ENCODE peak calls at places on chromosomes 1 and 21, in five cellular contexts. J is GM20000; N is colonic mucosa; A is stomach; Y is CD8-positive, alpha-beta T cell. W is an unnamed sample.

GRCh38 chr1:118998171-118998570 is 10.0 kb upstream of the TBX15 start:
- DNase-seq in J (no peak), N (no peak), A (no peak), Y (no peak), W (no peak)

GRCh38 chr1:111448482-111448917 is 556 bp downstream of the WDR77 start:
- DNase-seq in J (peak), N (peak), A (no peak), Y (no peak), W (peak)

GRCh38 chr1:21261551-21262281 is 28.5 kb downstream of the ECE1 start:
- DNase-seq in J (no peak), N (peak), A (peak), Y (no peak), W (peak)

GRCh38 chr1:32998997-32999396 is 34.4 kb upstream of the RNF19B start:
- DNase-seq in J (no peak), N (no peak), A (no peak), Y (no peak), W (no peak)

GRCh38 chr1:162391790-162392563 is 10.4 kb downstream of the C1orf226 start:
- DNase-seq in J (peak), N (no peak), A (no peak), Y (no peak), W (peak)

GRCh38 chr1:157069596-157069995 is 24.1 kb upstream of the ARHGEF11 start:
- DNase-seq in J (no peak), N (no peak), A (no peak), Y (no peak), W (no peak)

GRCh38 chr1:42479621-42480020 is 16.5 kb downstream of the CCDC30 start:
- DNase-seq in J (no peak), N (no peak), A (no peak), Y (no peak), W (no peak)

GRCh38 chr1:1068077-1068373 is 6.1 kb downstream of the RNF223 start:
- DNase-seq in J (no peak), N (no peak), A (no peak), Y (no peak), W (no peak)

GRCh38 chr1:204180133-204180532 is 14.0 kb upstream of the REN start:
- DNase-seq in J (no peak), N (no peak), A (no peak), Y (no peak), W (no peak)

GRCh38 chr1:119554188-119554587 is 47.2 kb downstream of the HSD3B1 start:
- DNase-seq in J (no peak), N (peak), A (peak), Y (no peak), W (no peak)

GRCh38 chr1:58515794-58516401 is 30.6 kb downstream of the OMA1 start:
- DNase-seq in J (peak), N (peak), A (peak), Y (peak), W (peak)

GRCh38 chr1:217535601-217536377 is 95.1 kb downstream of the GPATCH2 start:
- DNase-seq in J (no peak), N (no peak), A (no peak), Y (no peak), W (no peak)

GRCh38 chr1:209565759-209566678 is 17.5 kb upstream of the CAMK1G start:
- DNase-seq in J (peak), N (peak), A (peak), Y (peak), W (peak)

GRCh38 chr1:183883629-183884028 is 78.7 kb downstream of the RGL1 start:
- DNase-seq in J (no peak), N (no peak), A (no peak), Y (no peak), W (no peak)

GRCh38 chr1:6727535-6727934 is 25.9 kb upstream of the DNAJC11 start:
- DNase-seq in J (peak), N (peak), A (peak), Y (peak), W (peak)

GRCh38 chr21:38244407-38244787 is 12.4 kb upstream of the KCNJ15 start:
- DNase-seq in J (no peak), N (no peak), A (no peak), Y (no peak), W (no peak)

GRCh38 chr1:7690496-7691182 is 80.5 kb upstream of the VAMP3 start:
- DNase-seq in J (no peak), N (no peak), A (no peak), Y (no peak), W (no peak)

GRCh38 chr1:161209790-161210409 is 5.2 kb upstream of the FCER1G start:
- DNase-seq in J (peak), N (peak), A (peak), Y (peak), W (peak)

GRCh38 chr1:29171089-29171488 is 10.6 kb downstream of the SRSF4 start:
- DNase-seq in J (no peak), N (no peak), A (no peak), Y (no peak), W (no peak)

GRCh38 chr1:47688161-47688560 is 250.3 kb downstream of the FOXD2 start:
- DNase-seq in J (no peak), N (peak), A (peak), Y (no peak), W (no peak)

GRCh38 chr1:40712405-40712944 is 21.0 kb downstream of the NFYC start:
- DNase-seq in J (no peak), N (no peak), A (peak), Y (no peak), W (no peak)

GRCh38 chr1:174023438-174023837 is 1.3 kb upstream of the RC3H1 start:
- DNase-seq in J (no peak), N (peak), A (peak), Y (no peak), W (peak)

GRCh38 chr1:27885620-27886352 is 13.4 kb downstream of the THEMIS2 start:
- DNase-seq in J (no peak), N (no peak), A (no peak), Y (no peak), W (no peak)

GRCh38 chr1:7281821-7282220 is 489.3 kb upstream of the VAMP3 start:
- DNase-seq in J (no peak), N (peak), A (no peak), Y (no peak), W (no peak)

GRCh38 chr1:235009074-235009473 is 119.6 kb downstream of the TOMM20 start:
- DNase-seq in J (no peak), N (no peak), A (no peak), Y (no peak), W (no peak)

GRCh38 chr1:63843884-63844283 is 70.1 kb downstream of the ROR1 start:
- DNase-seq in J (no peak), N (no peak), A (no peak), Y (no peak), W (no peak)

GRCh38 chr21:32065654-32066053 is 192.8 kb downstream of the HUNK start:
- DNase-seq in J (no peak), N (no peak), A (no peak), Y (no peak), W (no peak)

GRCh38 chr1:65174585-65174984 is 26.6 kb downstream of the AK4 start:
- DNase-seq in J (peak), N (no peak), A (peak), Y (no peak), W (peak)

GRCh38 chr1:28369518-28370219 is at the start of gene PHACTR4:
- DNase-seq in J (peak), N (peak), A (peak), Y (peak), W (peak)

GRCh38 chr1:204102719-204103118 is 29.8 kb downstream of the SOX13 start:
- DNase-seq in J (no peak), N (no peak), A (no peak), Y (no peak), W (peak)

GRCh38 chr21:44932366-44933181 is 7.3 kb upstream of the SLX9 start:
- DNase-seq in J (peak), N (no peak), A (no peak), Y (peak), W (peak)
- TF ChIP-seq CTCF in J (peak), N (peak), A (no peak), Y (peak), W (peak)

GRCh38 chr1:36653850-36654249 is 171.1 kb upstream of the CSF3R start:
- DNase-seq in J (no peak), N (no peak), A (no peak), Y (no peak), W (no peak)
- TF ChIP-seq CTCF in J (no peak), N (no peak), A (no peak), Y (no peak), W (no peak)

DNA sequence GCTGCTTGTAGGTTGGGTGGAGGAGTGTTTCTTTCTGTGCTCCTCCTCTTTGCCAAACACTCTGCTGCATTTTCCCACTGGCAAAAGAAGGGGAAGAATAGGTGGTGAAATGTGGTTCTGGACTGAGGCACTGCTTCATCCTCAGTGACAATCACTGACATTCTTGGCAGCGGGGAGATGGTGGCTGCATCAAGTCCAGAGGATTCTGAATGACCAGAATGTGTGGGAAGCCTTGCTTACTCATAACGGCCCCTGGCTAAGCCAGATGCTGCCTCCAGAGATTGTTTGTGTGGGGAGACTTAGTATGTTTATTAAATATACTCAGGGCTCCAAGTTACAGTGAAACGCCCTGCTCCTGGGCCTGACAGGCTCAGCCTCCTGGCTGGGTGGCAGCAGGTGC is 160.3 kb downstream of the CACNA1E start:
- DNase-seq in J (peak), N (no peak), A (no peak), Y (no peak), W (no peak)
- TF ChIP-seq CTCF in J (no peak), N (no peak), A (no peak), Y (no peak), W (no peak)

GRCh38 chr1:150429805-150430204 is 57.4 kb upstream of the TARS2 start:
- DNase-seq in J (peak), N (no peak), A (no peak), Y (no peak), W (no peak)
- TF ChIP-seq CTCF in J (peak), N (no peak), A (no peak), Y (no peak), W (peak)

GRCh38 chr1:46413596-46413985 is 19.5 kb downstream of the FAAH start:
- DNase-seq in J (peak), N (no peak), A (no peak), Y (peak), W (peak)

GRCh38 chr1:46410156-46411009 is 16.3 kb downstream of the FAAH start:
- DNase-seq in J (no peak), N (no peak), A (no peak), Y (no peak), W (no peak)

GRCh38 chr1:46411010-46411405 is 16.9 kb downstream of the FAAH start:
- DNase-seq in J (no peak), N (no peak), A (no peak), Y (no peak), W (no peak)

GRCh38 chr1:46412853-46413595 is 18.9 kb downstream of the FAAH start:
- DNase-seq in J (no peak), N (no peak), A (no peak), Y (no peak), W (no peak)

DNA sequence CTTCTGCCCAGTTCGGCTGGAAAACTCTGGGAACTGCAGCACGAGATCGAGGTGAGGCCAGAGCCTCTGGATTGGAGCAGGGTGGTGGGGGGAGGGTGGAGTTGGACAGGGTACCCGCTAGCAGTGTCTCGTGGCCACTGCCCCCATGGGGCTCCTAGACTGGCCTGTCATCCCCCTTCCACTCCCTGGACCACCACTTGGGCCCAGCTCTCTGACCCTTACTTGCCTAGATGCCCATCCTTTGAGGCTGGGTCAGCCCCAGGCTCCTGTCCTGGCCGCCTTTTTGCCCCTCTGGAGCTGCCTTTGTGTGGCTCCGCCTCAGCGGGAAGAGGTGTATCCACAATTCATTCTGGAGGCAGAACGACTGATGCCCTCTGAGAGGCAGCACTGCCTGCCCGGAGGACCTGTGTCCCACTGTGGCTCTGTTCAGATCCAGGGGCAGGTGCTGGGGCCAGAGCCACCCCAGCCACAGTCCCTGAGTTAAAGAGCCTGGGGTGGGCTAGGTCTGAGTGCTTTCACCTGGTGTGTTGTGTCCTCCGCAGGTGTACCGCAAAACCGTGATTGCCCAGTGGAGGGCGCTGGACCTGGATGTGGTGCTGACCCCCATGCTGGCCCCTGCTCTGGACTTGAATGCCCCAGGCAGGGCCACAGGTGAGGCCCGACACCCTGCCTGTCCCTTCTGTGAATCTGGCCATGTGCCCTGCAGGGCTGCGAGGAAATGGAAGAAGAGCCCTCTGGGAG is 17.7 kb downstream of the FAAH start:
- DNase-seq in J (no peak), N (no peak), A (no peak), Y (peak), W (peak)
- TF ChIP-seq CTCF in J (peak), N (no peak), A (no peak), Y (peak), W (peak)